ENCODE peak calls at places on chromosomes 11 and 22, in five cellular contexts. One of them, this sample, is unnamed. For H3K4me1, the result is how much of the 10 kb centered on the place peaks cover.

GRCh38 chr11:79822771-79823170 is 381.9 kb upstream of the TENM4 start:
- DNase-seq in stomach: no peak
- DNase-seq in heart right ventricle: no peak
- DNase-seq in psoas muscle: no peak
- DNase-seq in cardiac muscle cell: no peak
- DNase-seq in this sample: no peak

GRCh38 chr11:57324154-57324885 is 432 bp downstream of the TNKS1BP1 start:
- DNase-seq in stomach: peak
- DNase-seq in cardiac muscle cell: peak
- DNase-seq in heart right ventricle: peak
- DNase-seq in psoas muscle: peak
- DNase-seq in this sample: no peak

GRCh38 chr22:37467556-37467955 is 18.6 kb downstream of the MFNG start:
- DNase-seq in psoas muscle: no peak
- DNase-seq in cardiac muscle cell: no peak
- DNase-seq in heart right ventricle: no peak
- DNase-seq in stomach: no peak
- DNase-seq in this sample: no peak

GRCh38 chr11:123429851-123430735 is at the start of gene GRAMD1B:
- DNase-seq in cardiac muscle cell: peak
- DNase-seq in stomach: peak
- DNase-seq in psoas muscle: peak
- DNase-seq in heart right ventricle: peak
- DNase-seq in this sample: no peak

GRCh38 chr11:1988667-1989317 is 8.8 kb downstream of the H19 start:
- DNase-seq in stomach: no peak
- DNase-seq in psoas muscle: no peak
- DNase-seq in cardiac muscle cell: peak
- DNase-seq in heart right ventricle: no peak
- DNase-seq in this sample: no peak

GRCh38 chr11:1532606-1533341 is 39.3 kb downstream of the DUSP8 start:
- DNase-seq in psoas muscle: no peak
- DNase-seq in cardiac muscle cell: no peak
- DNase-seq in stomach: no peak
- DNase-seq in heart right ventricle: no peak
- DNase-seq in this sample: no peak

GRCh38 chr22:49825944-49826602 is 1.6 kb downstream of the BRD1 start:
- DNase-seq in heart right ventricle: no peak
- DNase-seq in psoas muscle: no peak
- DNase-seq in cardiac muscle cell: no peak
- DNase-seq in stomach: peak
- DNase-seq in this sample: no peak

GRCh38 chr11:86396403-86396802 is 21.7 kb downstream of the CCDC81 start:
- DNase-seq in stomach: no peak
- DNase-seq in cardiac muscle cell: no peak
- DNase-seq in psoas muscle: no peak
- DNase-seq in heart right ventricle: no peak
- DNase-seq in this sample: no peak

GRCh38 chr11:59573216-59573615 is 42.4 kb downstream of the OSBP start:
- DNase-seq in cardiac muscle cell: no peak
- DNase-seq in heart right ventricle: no peak
- DNase-seq in stomach: no peak
- DNase-seq in psoas muscle: no peak
- DNase-seq in this sample: no peak

GRCh38 chr11:64849600-64850356 is 5.3 kb upstream of the CDC42BPG start:
- DNase-seq in psoas muscle: peak
- DNase-seq in stomach: no peak
- DNase-seq in heart right ventricle: peak
- DNase-seq in cardiac muscle cell: no peak
- DNase-seq in this sample: no peak

GRCh38 chr11:98507208-98507607 is 513.5 kb upstream of the CNTN5 start:
- DNase-seq in stomach: no peak
- DNase-seq in cardiac muscle cell: no peak
- DNase-seq in psoas muscle: no peak
- DNase-seq in heart right ventricle: no peak
- DNase-seq in this sample: no peak

GRCh38 chr11:65617990-65618751 is 2.6 kb downstream of the PCNX3 start:
- DNase-seq in heart right ventricle: no peak
- DNase-seq in psoas muscle: no peak
- DNase-seq in stomach: no peak
- DNase-seq in cardiac muscle cell: no peak
- DNase-seq in this sample: no peak

GRCh38 chr11:45083544-45084087 is 62.8 kb upstream of the PRDM11 start:
- DNase-seq in cardiac muscle cell: peak
- DNase-seq in psoas muscle: no peak
- DNase-seq in heart right ventricle: no peak
- DNase-seq in stomach: no peak
- DNase-seq in this sample: no peak
- TF ChIP-seq CTCF in cardiac muscle cell: peak
- TF ChIP-seq CTCF in psoas muscle: no peak
- TF ChIP-seq CTCF in heart right ventricle: peak
- TF ChIP-seq CTCF in stomach: no peak
- TF ChIP-seq CTCF in this sample: no peak

GRCh38 chr22:39081557-39081956 is 4.5 kb downstream of the APOBEC3G start:
- DNase-seq in heart right ventricle: no peak
- DNase-seq in stomach: no peak
- DNase-seq in cardiac muscle cell: no peak
- DNase-seq in psoas muscle: no peak
- DNase-seq in this sample: no peak

GRCh38 chr22:39083212-39084165 is 6.4 kb downstream of the APOBEC3G start:
- DNase-seq in cardiac muscle cell: no peak
- DNase-seq in stomach: no peak
- DNase-seq in psoas muscle: no peak
- DNase-seq in heart right ventricle: no peak
- DNase-seq in this sample: no peak

GRCh38 chr22:39080052-39080762 is 3.1 kb downstream of the APOBEC3G start:
- DNase-seq in heart right ventricle: no peak
- DNase-seq in psoas muscle: no peak
- DNase-seq in cardiac muscle cell: no peak
- DNase-seq in stomach: no peak
- DNase-seq in this sample: no peak

GRCh38 chr22:39078329-39078728 is 1.3 kb downstream of the APOBEC3G start:
- DNase-seq in psoas muscle: no peak
- DNase-seq in stomach: no peak
- DNase-seq in cardiac muscle cell: no peak
- DNase-seq in heart right ventricle: no peak
- DNase-seq in this sample: no peak

GRCh38 chr22:39080993-39081513 is 4.0 kb downstream of the APOBEC3G start:
- DNase-seq in heart right ventricle: no peak
- DNase-seq in stomach: no peak
- DNase-seq in cardiac muscle cell: no peak
- DNase-seq in psoas muscle: no peak
- DNase-seq in this sample: no peak
- H3K4me1 ChIP-seq in heart right ventricle: under half
- H3K4me1 ChIP-seq in stomach: under half
- H3K4me1 ChIP-seq in cardiac muscle cell: under half
- H3K4me1 ChIP-seq in psoas muscle: under half
- H3K4me1 ChIP-seq in this sample: under half

GRCh38 chr22:41907436-41908401 is 7.2 kb downstream of the SHISA8 start:
- DNase-seq in cardiac muscle cell: no peak
- DNase-seq in psoas muscle: no peak
- DNase-seq in heart right ventricle: no peak
- DNase-seq in stomach: no peak
- DNase-seq in this sample: no peak
- TF ChIP-seq CTCF in cardiac muscle cell: no peak
- TF ChIP-seq CTCF in psoas muscle: no peak
- TF ChIP-seq CTCF in heart right ventricle: no peak
- TF ChIP-seq CTCF in stomach: no peak
- TF ChIP-seq CTCF in this sample: no peak

GRCh38 chr11:30342736-30343166 is 19.8 kb downstream of the ARL14EP start:
- DNase-seq in heart right ventricle: no peak
- DNase-seq in psoas muscle: no peak
- DNase-seq in cardiac muscle cell: no peak
- DNase-seq in stomach: no peak
- DNase-seq in this sample: no peak
- H3K4me1 ChIP-seq in heart right ventricle: under half
- H3K4me1 ChIP-seq in psoas muscle: under half
- H3K4me1 ChIP-seq in cardiac muscle cell: under half
- H3K4me1 ChIP-seq in stomach: under half
- H3K4me1 ChIP-seq in this sample: under half

GRCh38 chr22:17748555-17749353 is 25.5 kb downstream of the BID start:
- DNase-seq in psoas muscle: no peak
- DNase-seq in stomach: no peak
- DNase-seq in heart right ventricle: no peak
- DNase-seq in cardiac muscle cell: peak
- DNase-seq in this sample: no peak
- TF ChIP-seq CTCF in psoas muscle: no peak
- TF ChIP-seq CTCF in stomach: no peak
- TF ChIP-seq CTCF in heart right ventricle: peak
- TF ChIP-seq CTCF in cardiac muscle cell: peak
- TF ChIP-seq CTCF in this sample: no peak

This sample was measured in thoracic aorta.